ENCODE peak calls at places on chromosome 7, in eight cellular contexts. X is fibroblast of the aortic adventitia; O is activated CD4-positive, CD25-positive, alpha-beta regulatory T cell; G is HL-60; W is skeletal muscle cell; D is CD4-positive, alpha-beta T cell; Z is upper lobe of right lung; L is bronchial epithelial cell. I is an unnamed sample.
A peak's percentile ranks its signal among the peaks of the same experiment; 100 is the strongest.

GRCh38 chr7:27808626-27809025 is 68.7 kb downstream of the TAX1BP1 start:
- DNase-seq in Z (no peak), O (no peak), X (peak; percentile 84), D (no peak), W (peak; percentile 34), G (no peak), L (peak; percentile 53), I (no peak)

GRCh38 chr7:587769-588168 is 68.1 kb upstream of the PDGFA start:
- DNase-seq in X (no peak), O (no peak), Z (no peak), L (no peak), W (no peak), G (no peak), D (no peak), I (no peak)

GRCh38 chr7:90625562-90625961 is 29.4 kb downstream of the CDK14 start:
- DNase-seq in Z (no peak), W (peak; percentile 61), L (no peak), O (no peak), D (no peak), X (peak; percentile 86), G (no peak), I (no peak)

GRCh38 chr7:6346581-6346980 is 74.2 kb upstream of the CYTH3 start:
- DNase-seq in O (no peak), W (no peak), X (no peak), L (no peak), Z (no peak), G (no peak), D (no peak), I (no peak)

GRCh38 chr7:151187409-151188251 is 580 bp upstream of the ASB10 start:
- DNase-seq in G (no peak), D (no peak), Z (peak; percentile 60), W (no peak), O (no peak), X (no peak), L (no peak), I (no peak)

GRCh38 chr7:151793531-151793935 is 83.4 kb downstream of the PRKAG2 start:
- DNase-seq in D (no peak), W (no peak), O (no peak), G (no peak), X (peak; percentile 38), L (no peak), Z (peak; percentile 90), I (no peak)

GRCh38 chr7:135385209-135385608 is 124.7 kb downstream of the CNOT4 start:
- DNase-seq in L (peak; percentile 28), O (no peak), D (no peak), X (peak; percentile 54), G (no peak), Z (no peak), W (peak; percentile 71), I (no peak)

GRCh38 chr7:156017916-156018700 is 205.8 kb upstream of the SHH start:
- DNase-seq in G (no peak), L (no peak), O (no peak), W (no peak), Z (peak; percentile 51), D (no peak), X (no peak), I (no peak)

GRCh38 chr7:131482800-131483199 is 73.6 kb downstream of the PODXL start:
- DNase-seq in D (no peak), Z (no peak), G (no peak), O (no peak), L (no peak), X (no peak), W (no peak), I (no peak)

GRCh38 chr7:44293561-44294324 is 31.7 kb downstream of the CAMK2B start:
- DNase-seq in L (no peak), W (no peak), G (no peak), Z (peak; percentile 47), D (no peak), X (no peak), O (no peak), I (no peak)

GRCh38 chr7:5423844-5424688 is 432 bp upstream of the TNRC18 start:
- DNase-seq in W (peak; percentile 97), G (peak; percentile 99), L (peak; percentile 93), O (no peak), Z (peak; percentile 95), D (no peak), X (peak; percentile 100), I (peak; percentile 97)

GRCh38 chr7:100088095-100088620 is 611 bp upstream of the COPS6 start:
- DNase-seq in L (no peak), W (no peak), D (no peak), X (no peak), Z (no peak), G (no peak), O (no peak), I (no peak)

GRCh38 chr7:50762337-50762736 is 20.4 kb downstream of the GRB10 start:
- DNase-seq in W (no peak), X (no peak), O (no peak), Z (no peak), D (no peak), G (no peak), L (peak; percentile 84), I (no peak)

GRCh38 chr7:42702647-42703046 is 209.2 kb downstream of the C7orf25 start:
- DNase-seq in L (no peak), W (no peak), Z (no peak), G (no peak), X (no peak), O (no peak), D (no peak), I (no peak)

GRCh38 chr7:105685099-105685609 is 103.9 kb upstream of the EFCAB10 start:
- DNase-seq in G (no peak), O (no peak), Z (no peak), D (no peak), L (peak; percentile 40), X (no peak), W (no peak), I (no peak)

GRCh38 chr7:130622866-130623265 is 45.7 kb downstream of the COPG2 start:
- DNase-seq in W (no peak), O (no peak), X (no peak), Z (no peak), G (no peak), D (no peak), L (no peak), I (no peak)